ENCODE peak calls at places on chromosome 19, in six cellular contexts. One of them, this sample, is unnamed.

GRCh38 chr19:13712767-13713201 is 51.5 kb upstream of the MRI1 start:
- DNase-seq in A549: no peak
- DNase-seq in tibial nerve: no peak
- DNase-seq in WERI-Rb-1: no peak
- DNase-seq in AG04450: no peak
- DNase-seq in esophagus squamous epithelium: no peak
- DNase-seq in this sample: no peak

GRCh38 chr19:13962738-13963602 is 10.7 kb downstream of the DCAF15 start:
- DNase-seq in WERI-Rb-1: no peak
- DNase-seq in A549: no peak
- DNase-seq in AG04450: no peak
- DNase-seq in esophagus squamous epithelium: no peak
- DNase-seq in tibial nerve: no peak
- DNase-seq in this sample: no peak

GRCh38 chr19:19214892-19215291 is 3.1 kb downstream of the NCAN start:
- DNase-seq in WERI-Rb-1: no peak
- DNase-seq in esophagus squamous epithelium: no peak
- DNase-seq in tibial nerve: no peak
- DNase-seq in AG04450: peak; percentile 21
- DNase-seq in A549: no peak
- DNase-seq in this sample: no peak

GRCh38 chr19:2524840-2525723 is 49.2 kb downstream of the GADD45B start:
- DNase-seq in tibial nerve: no peak
- DNase-seq in esophagus squamous epithelium: no peak
- DNase-seq in AG04450: no peak
- DNase-seq in WERI-Rb-1: no peak
- DNase-seq in A549: peak; percentile 74
- DNase-seq in this sample: no peak

GRCh38 chr19:55579766-55580621 is 654 bp downstream of the ZNF579 start:
- DNase-seq in esophagus squamous epithelium: no peak
- DNase-seq in tibial nerve: no peak
- DNase-seq in AG04450: no peak
- DNase-seq in WERI-Rb-1: peak; percentile 27
- DNase-seq in A549: no peak
- DNase-seq in this sample: no peak

GRCh38 chr19:18860725-18861124 is 29.0 kb downstream of the UPF1 start:
- DNase-seq in WERI-Rb-1: no peak
- DNase-seq in A549: no peak
- DNase-seq in AG04450: no peak
- DNase-seq in esophagus squamous epithelium: no peak
- DNase-seq in tibial nerve: no peak
- DNase-seq in this sample: peak; percentile 16

GRCh38 chr19:45935267-45935666 is 20.7 kb upstream of the NANOS2 start:
- DNase-seq in esophagus squamous epithelium: no peak
- DNase-seq in A549: no peak
- DNase-seq in tibial nerve: no peak
- DNase-seq in WERI-Rb-1: no peak
- DNase-seq in AG04450: no peak
- DNase-seq in this sample: no peak

GRCh38 chr19:18202759-18203407 is 959 bp downstream of the RAB3A start:
- DNase-seq in AG04450: no peak
- DNase-seq in A549: no peak
- DNase-seq in WERI-Rb-1: peak; percentile 51
- DNase-seq in esophagus squamous epithelium: no peak
- DNase-seq in tibial nerve: no peak
- DNase-seq in this sample: peak; percentile 55

GRCh38 chr19:56333506-56333905 is 18.9 kb upstream of the ZSCAN5A start:
- DNase-seq in AG04450: peak; percentile 18
- DNase-seq in tibial nerve: peak; percentile 71
- DNase-seq in esophagus squamous epithelium: no peak
- DNase-seq in A549: peak; percentile 43
- DNase-seq in WERI-Rb-1: peak; percentile 46
- DNase-seq in this sample: peak; percentile 60

GRCh38 chr19:39937094-39937493 is 2.7 kb upstream of the FCGBP start:
- DNase-seq in WERI-Rb-1: no peak
- DNase-seq in AG04450: no peak
- DNase-seq in A549: no peak
- DNase-seq in tibial nerve: no peak
- DNase-seq in esophagus squamous epithelium: no peak
- DNase-seq in this sample: peak; percentile 34

GRCh38 chr19:58042709-58043340 is 9.0 kb downstream of the ZSCAN1 start:
- DNase-seq in WERI-Rb-1: no peak
- DNase-seq in tibial nerve: no peak
- DNase-seq in A549: no peak
- DNase-seq in AG04450: no peak
- DNase-seq in esophagus squamous epithelium: no peak
- DNase-seq in this sample: no peak

GRCh38 chr19:10961073-10961762 is 388 bp downstream of the SMARCA4 start:
- DNase-seq in tibial nerve: peak; percentile 23
- DNase-seq in AG04450: no peak
- DNase-seq in WERI-Rb-1: peak; percentile 34
- DNase-seq in A549: no peak
- DNase-seq in esophagus squamous epithelium: no peak
- DNase-seq in this sample: peak; percentile 43

GRCh38 chr19:18438331-18439024 is 545 bp upstream of the ISYNA1 start:
- DNase-seq in esophagus squamous epithelium: no peak
- DNase-seq in A549: no peak
- DNase-seq in AG04450: no peak
- DNase-seq in WERI-Rb-1: peak; percentile 63
- DNase-seq in tibial nerve: no peak
- DNase-seq in this sample: no peak

GRCh38 chr19:3455960-3456601 is 24.2 kb downstream of the SMIM24 start:
- DNase-seq in WERI-Rb-1: no peak
- DNase-seq in A549: no peak
- DNase-seq in AG04450: no peak
- DNase-seq in esophagus squamous epithelium: no peak
- DNase-seq in tibial nerve: no peak
- DNase-seq in this sample: no peak

GRCh38 chr19:41355802-41356201 is 2.1 kb upstream of the TGFB1 start:
- DNase-seq in A549: no peak
- DNase-seq in tibial nerve: no peak
- DNase-seq in WERI-Rb-1: no peak
- DNase-seq in esophagus squamous epithelium: no peak
- DNase-seq in AG04450: no peak
- DNase-seq in this sample: no peak

GRCh38 chr19:8566855-8567254 is 10.4 kb downstream of the MYO1F start:
- DNase-seq in esophagus squamous epithelium: no peak
- DNase-seq in A549: no peak
- DNase-seq in tibial nerve: no peak
- DNase-seq in AG04450: no peak
- DNase-seq in WERI-Rb-1: no peak
- DNase-seq in this sample: no peak

GRCh38 chr19:16066611-16067104 is 9.6 kb upstream of the TPM4 start:
- DNase-seq in AG04450: no peak
- DNase-seq in tibial nerve: no peak
- DNase-seq in esophagus squamous epithelium: no peak
- DNase-seq in WERI-Rb-1: peak; percentile 64
- DNase-seq in A549: no peak
- DNase-seq in this sample: peak; percentile 81

GRCh38 chr19:55189424-55189823 is 9.3 kb upstream of the SYT5 start:
- DNase-seq in tibial nerve: no peak
- DNase-seq in A549: peak; percentile 99
- DNase-seq in esophagus squamous epithelium: no peak
- DNase-seq in WERI-Rb-1: no peak
- DNase-seq in AG04450: peak; percentile 73
- DNase-seq in this sample: no peak

GRCh38 chr19:19074172-19074905 is 10.5 kb downstream of the SLC25A42 start:
- DNase-seq in WERI-Rb-1: no peak
- DNase-seq in AG04450: no peak
- DNase-seq in esophagus squamous epithelium: no peak
- DNase-seq in tibial nerve: no peak
- DNase-seq in A549: no peak
- DNase-seq in this sample: no peak

DNA sequence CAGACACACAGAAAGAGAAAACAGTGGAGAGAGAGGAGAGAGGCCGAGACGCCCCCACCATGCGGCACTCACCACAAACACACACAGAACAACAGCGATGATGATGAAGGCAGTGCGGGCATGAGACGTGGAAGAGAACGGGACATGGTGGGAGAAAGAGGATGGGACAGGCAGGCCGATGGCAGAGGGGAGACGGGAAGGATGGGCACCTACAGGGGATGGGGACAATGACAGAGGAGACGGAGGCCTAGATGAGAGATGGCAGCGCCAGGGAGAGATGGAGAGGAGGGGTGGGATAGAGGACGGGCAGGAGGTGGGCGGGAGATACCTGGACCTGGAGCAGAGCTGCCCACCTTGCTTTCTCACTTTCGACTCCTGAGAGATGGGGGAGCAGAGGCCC is 1.1 kb upstream of the KLK14 start:
- DNase-seq in A549: no peak
- DNase-seq in AG04450: no peak
- DNase-seq in WERI-Rb-1: no peak
- DNase-seq in esophagus squamous epithelium: no peak
- DNase-seq in tibial nerve: no peak
- DNase-seq in this sample: no peak
- H3K4me3 ChIP-seq in A549: no peak overlapping the region
- H3K4me3 ChIP-seq in AG04450: no peak overlapping the region
- H3K4me3 ChIP-seq in WERI-Rb-1: no peak overlapping the region
- H3K4me3 ChIP-seq in esophagus squamous epithelium: no peak overlapping the region
- H3K4me3 ChIP-seq in tibial nerve: no peak overlapping the region
- H3K4me3 ChIP-seq in this sample: no peak overlapping the region

DNA sequence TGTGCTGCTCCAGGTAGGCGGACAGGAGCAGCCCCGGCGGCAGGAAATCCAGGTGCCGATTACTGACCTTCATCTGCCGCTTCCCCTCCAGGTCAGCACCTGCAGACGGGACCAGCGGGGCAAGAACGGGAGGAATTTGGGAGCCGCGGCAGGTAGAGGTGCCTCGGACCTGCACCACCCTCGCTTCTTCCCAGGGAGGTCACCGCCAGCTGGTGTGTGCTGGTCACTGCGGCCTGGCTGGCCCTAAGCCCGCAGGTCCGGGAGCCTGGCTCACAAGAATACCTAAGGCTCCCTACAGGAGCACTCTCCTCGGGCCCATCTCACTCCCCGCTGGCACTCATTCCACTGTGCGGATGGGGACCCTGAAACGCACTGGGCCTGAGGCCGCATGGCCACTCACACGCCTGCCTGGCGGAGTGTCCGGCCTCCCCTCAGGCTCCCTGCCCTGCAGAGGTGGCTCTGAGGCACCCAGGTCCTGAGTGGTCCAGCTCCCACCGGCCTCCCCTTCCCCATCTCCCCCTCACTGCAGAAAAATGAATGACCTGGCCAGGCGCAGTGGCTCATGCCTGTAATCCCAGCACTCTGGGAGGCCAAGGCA is 4.3 kb downstream of the RNU6-9 start:
- DNase-seq in tibial nerve: no peak
- DNase-seq in A549: no peak
- DNase-seq in esophagus squamous epithelium: no peak
- DNase-seq in AG04450: no peak
- DNase-seq in WERI-Rb-1: no peak
- DNase-seq in this sample: no peak
- TF ChIP-seq CTCF in tibial nerve: no peak
- TF ChIP-seq CTCF in A549: no peak
- TF ChIP-seq CTCF in esophagus squamous epithelium: no peak
- TF ChIP-seq CTCF in AG04450: no peak
- TF ChIP-seq CTCF in WERI-Rb-1: peak; percentile 78
- TF ChIP-seq CTCF in this sample: no peak

GRCh38 chr19:5905072-5905778 is 553 bp downstream of the VMAC start:
- DNase-seq in AG04450: no peak
- DNase-seq in tibial nerve: no peak
- DNase-seq in esophagus squamous epithelium: no peak
- DNase-seq in WERI-Rb-1: no peak
- DNase-seq in A549: no peak
- DNase-seq in this sample: no peak
- H3K27ac ChIP-seq in AG04450: no peak overlapping the region
- H3K27ac ChIP-seq in tibial nerve: peak overlapping the region; percentile 84
- H3K27ac ChIP-seq in esophagus squamous epithelium: peak overlapping the region; percentile 96
- H3K27ac ChIP-seq in WERI-Rb-1: peak overlapping the region; percentile 70
- H3K27ac ChIP-seq in A549: peak overlapping the region; percentile 65
- H3K27ac ChIP-seq in this sample: peak overlapping the region; percentile 74

GRCh38 chr19:35495107-35496064 is 5.1 kb upstream of the KRTDAP start:
- DNase-seq in tibial nerve: peak; percentile 48
- DNase-seq in WERI-Rb-1: peak; percentile 75
- DNase-seq in esophagus squamous epithelium: no peak
- DNase-seq in A549: peak; percentile 97
- DNase-seq in AG04450: peak; percentile 10
- DNase-seq in this sample: peak; percentile 42
- H3K4me3 ChIP-seq in tibial nerve: no peak overlapping the region
- H3K4me3 ChIP-seq in WERI-Rb-1: peak overlapping the region; percentile 25
- H3K4me3 ChIP-seq in esophagus squamous epithelium: peak overlapping the region; percentile 33
- H3K4me3 ChIP-seq in A549: peak overlapping the region; percentile 24
- H3K4me3 ChIP-seq in AG04450: no peak overlapping the region
- H3K4me3 ChIP-seq in this sample: no peak overlapping the region

GRCh38 chr19:31232220-31232619 is 117.0 kb downstream of the TSHZ3 start:
- DNase-seq in A549: no peak
- DNase-seq in WERI-Rb-1: no peak
- DNase-seq in AG04450: peak; percentile 20
- DNase-seq in tibial nerve: no peak
- DNase-seq in esophagus squamous epithelium: no peak
- DNase-seq in this sample: no peak
- TF ChIP-seq CTCF in A549: no peak
- TF ChIP-seq CTCF in WERI-Rb-1: peak; percentile 30
- TF ChIP-seq CTCF in AG04450: peak; percentile 21
- TF ChIP-seq CTCF in tibial nerve: no peak
- TF ChIP-seq CTCF in esophagus squamous epithelium: no peak
- TF ChIP-seq CTCF in this sample: no peak

DNA sequence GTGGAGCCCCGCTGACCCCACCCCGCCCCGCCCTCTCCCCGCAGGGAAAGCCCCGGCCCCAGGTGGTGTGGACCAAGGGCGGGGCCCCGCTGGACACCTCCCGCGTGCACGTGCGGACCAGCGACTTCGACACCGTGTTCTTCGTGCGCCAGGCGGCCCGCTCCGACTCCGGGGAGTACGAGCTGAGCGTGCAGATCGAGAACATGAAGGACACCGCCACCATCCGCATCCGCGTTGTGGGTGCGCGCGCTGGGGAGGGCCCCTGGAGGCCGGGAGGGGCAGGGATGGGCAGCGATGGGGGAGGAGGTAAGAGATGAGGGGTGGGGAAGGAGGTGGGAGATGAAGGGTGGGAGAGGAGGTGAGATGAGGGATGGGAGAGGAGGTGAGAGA is 17.2 kb upstream of the EMC10 start:
- DNase-seq in esophagus squamous epithelium: no peak
- DNase-seq in WERI-Rb-1: no peak
- DNase-seq in A549: no peak
- DNase-seq in tibial nerve: no peak
- DNase-seq in AG04450: no peak
- DNase-seq in this sample: no peak
- H3K27ac ChIP-seq in esophagus squamous epithelium: no peak overlapping the region
- H3K27ac ChIP-seq in WERI-Rb-1: no peak overlapping the region
- H3K27ac ChIP-seq in A549: no peak overlapping the region
- H3K27ac ChIP-seq in tibial nerve: no peak overlapping the region
- H3K27ac ChIP-seq in AG04450: no peak overlapping the region
- H3K27ac ChIP-seq in this sample: no peak overlapping the region